ENCODE peak calls at places on chromosomes 11 and 22, in eight cellular contexts. I is fibroblast of the conjunctiva; H is stimulated activated CD4-positive, alpha-beta T cell treated with anti-CD3 and anti-CD28 coated beads, Interleukin-1b, Interleukin-23, amount 100 ng/mL, for 24 hours; B is lung microvascular endothelial cell; L is HFF-Myc; N is nucleus accumbens; Z is H54; O is germinal center. R is an unnamed sample.
A peak's percentile ranks its signal among the peaks of the same experiment; 100 is the strongest.

GRCh38 chr22:20565079-20565734 is 57.8 kb downstream of the MED15 start:
- DNase-seq in I (no peak), H (no peak), B (no peak), L (no peak), N (no peak), Z (no peak), O (no peak), R (no peak)

GRCh38 chr11:64523456-64524187 is 67.4 kb upstream of the SLC22A12 start:
- DNase-seq in I (no peak), H (no peak), B (no peak), L (no peak), N (no peak), Z (no peak), O (no peak), R (no peak)

GRCh38 chr11:115162919-115163318 is 341.3 kb downstream of the CADM1 start:
- DNase-seq in I (no peak), H (no peak), B (no peak), L (no peak), N (no peak), Z (no peak), O (no peak), R (no peak)

GRCh38 chr11:61820174-61820573 is 3.4 kb upstream of the FADS1 start:
- DNase-seq in I (no peak), H (no peak), B (no peak), L (no peak), N (no peak), Z (peak; percentile 91), O (no peak), R (no peak)

GRCh38 chr11:70914496-70914895 is 337.9 kb downstream of the SHANK2 start:
- DNase-seq in I (no peak), H (no peak), B (no peak), L (no peak), N (no peak), Z (no peak), O (no peak), R (no peak)

GRCh38 chr22:44103735-44104134 is 77.0 kb upstream of the PARVG start:
- DNase-seq in I (no peak), H (no peak), B (no peak), L (no peak), N (no peak), Z (no peak), O (no peak), R (no peak)

GRCh38 chr11:26931248-26931631 is 62.7 kb upstream of the FIBIN start:
- DNase-seq in I (no peak), H (no peak), B (no peak), L (no peak), N (no peak), Z (no peak), O (no peak), R (no peak)

GRCh38 chr22:42294034-42294985 is 23.9 kb upstream of the TCF20 start:
- DNase-seq in I (no peak), H (no peak), B (peak; percentile 69), L (no peak), N (no peak), Z (peak; percentile 71), O (no peak), R (peak; percentile 23)

GRCh38 chr22:37842015-37842793 is 1.9 kb downstream of the ANKRD54 start:
- DNase-seq in I (no peak), H (no peak), B (no peak), L (no peak), N (no peak), Z (no peak), O (no peak), R (no peak)

GRCh38 chr22:50710886-50711285 is 27.1 kb upstream of the ACR start:
- DNase-seq in I (no peak), H (no peak), B (no peak), L (no peak), N (no peak), Z (no peak), O (no peak), R (no peak)

GRCh38 chr22:20653012-20653794 is 120.7 kb upstream of the SERPIND1 start:
- DNase-seq in I (no peak), H (no peak), B (no peak), L (no peak), N (no peak), Z (no peak), O (no peak), R (no peak)

GRCh38 chr22:47247609-47248240 is 485.3 kb downstream of the TBC1D22A start:
- DNase-seq in I (no peak), H (no peak), B (no peak), L (no peak), N (no peak), Z (no peak), O (no peak), R (no peak)

GRCh38 chr11:95832763-95833162 is 42.5 kb downstream of the CEP57 start:
- DNase-seq in I (no peak), H (no peak), B (no peak), L (no peak), N (no peak), Z (no peak), O (no peak), R (no peak)

GRCh38 chr22:34972498-34972897 is 93.5 kb upstream of the ISX start:
- DNase-seq in I (no peak), H (no peak), B (no peak), L (no peak), N (no peak), Z (no peak), O (no peak), R (no peak)

GRCh38 chr11:126839496-126839895 is 161.1 kb downstream of the KIRREL3 start:
- DNase-seq in I (no peak), H (no peak), B (no peak), L (no peak), N (peak; percentile 21), Z (no peak), O (no peak), R (no peak)

GRCh38 chr22:30444632-30445437 is 19.3 kb downstream of the MTFP1 start:
- DNase-seq in I (no peak), H (no peak), B (peak; percentile 73), L (no peak), N (peak; percentile 8), Z (no peak), O (peak; percentile 85), R (no peak)

GRCh38 chr22:27684856-27685255 is 116.7 kb downstream of the MN1 start:
- DNase-seq in I (no peak), H (no peak), B (no peak), L (no peak), N (no peak), Z (no peak), O (no peak), R (no peak)

GRCh38 chr11:1546536-1547466 is 25.3 kb downstream of the DUSP8 start:
- DNase-seq in I (no peak), H (peak; percentile 18), B (peak; percentile 51), L (no peak), N (peak; percentile 17), Z (peak; percentile 89), O (peak; percentile 77), R (no peak)

GRCh38 chr11:28461846-28462245 is 353.7 kb downstream of the METTL15 start:
- DNase-seq in I (no peak), H (no peak), B (no peak), L (no peak), N (no peak), Z (no peak), O (no peak), R (no peak)

GRCh38 chr22:26045855-26046254 is 123.4 kb upstream of the SEZ6L start:
- DNase-seq in I (no peak), H (no peak), B (no peak), L (no peak), N (no peak), Z (no peak), O (no peak), R (no peak)

GRCh38 chr11:134639586-134640330 is 227.7 kb upstream of the B3GAT1 start:
- DNase-seq in I (no peak), H (no peak), B (no peak), L (no peak), N (no peak), Z (peak; percentile 17), O (no peak), R (no peak)

GRCh38 chr11:122033631-122034030 is 82.4 kb downstream of the BLID start:
- DNase-seq in I (no peak), H (no peak), B (no peak), L (no peak), N (no peak), Z (no peak), O (no peak), R (no peak)

GRCh38 chr11:44780940-44781631 is 54.3 kb downstream of the TSPAN18 start:
- DNase-seq in I (peak; percentile 22), H (no peak), B (no peak), L (no peak), N (no peak), Z (no peak), O (no peak), R (no peak)

GRCh38 chr11:64742940-64743590 is 877 bp downstream of the RASGRP2 start:
- DNase-seq in I (no peak), H (peak; percentile 59), B (peak; percentile 49), L (no peak), N (peak; percentile 28), Z (peak; percentile 96), O (peak; percentile 89), R (no peak)

GRCh38 chr22:22752556-22753477 is 108.4 kb downstream of the GGTLC2 start:
- DNase-seq in I (peak; percentile 42), H (no peak), B (peak; percentile 10), L (no peak), N (no peak), Z (no peak), O (peak; percentile 65), R (no peak)

GRCh38 chr11:11979487-11980117 is 28.8 kb downstream of the DKK3 start:
- DNase-seq in I (no peak), H (no peak), B (no peak), L (no peak), N (no peak), Z (peak; percentile 44), O (no peak), R (no peak)

GRCh38 chr11:16356751-16357365 is 512 bp upstream of the SOX6 start:
- DNase-seq in I (no peak), H (no peak), B (no peak), L (no peak), N (no peak), Z (no peak), O (no peak), R (no peak)

GRCh38 chr11:120704256-120704750 is 192.8 kb downstream of the GRIK4 start:
- DNase-seq in I (no peak), H (no peak), B (no peak), L (no peak), N (no peak), Z (no peak), O (no peak), R (no peak)

GRCh38 chr11:66818231-66818955 is 24.8 kb upstream of the RCE1 start:
- DNase-seq in I (no peak), H (no peak), B (no peak), L (no peak), N (no peak), Z (no peak), O (no peak), R (no peak)

GRCh38 chr11:100687032-100687629 is at the start of gene ARHGAP42:
- DNase-seq in I (peak; percentile 30), H (peak; percentile 4), B (peak; percentile 63), L (no peak), N (peak; percentile 50), Z (peak; percentile 40), O (peak; percentile 62), R (no peak)